ENCODE peak calls at places on chromosome 21, in nine cellular contexts. M, H, R, C, S, O, I, W and U are unnamed samples.
A peak's percentile ranks its signal among the peaks of the same experiment; 100 is the strongest.

GRCh38 chr21:34550400-34550799 is 38.4 kb upstream of the KCNE1 start:
- DNase-seq in M (no peak), H (no peak), R (no peak), C (no peak), S (no peak), O (no peak), I (no peak), W (no peak), U (no peak)

GRCh38 chr21:28959367-28960099 is 33.1 kb downstream of the LTN1 start:
- DNase-seq in M (no peak), H (no peak), R (no peak), C (peak; percentile 2), S (no peak), O (no peak), I (no peak), W (no peak), U (no peak)

GRCh38 chr21:17537299-17537698 is 24.5 kb downstream of the CXADR start:
- DNase-seq in M (no peak), H (no peak), R (no peak), C (no peak), S (no peak), O (no peak), I (no peak), W (no peak), U (no peak)

GRCh38 chr21:28754127-28754611 is 238.5 kb downstream of the LTN1 start:
- DNase-seq in M (peak; percentile 8), H (no peak), R (no peak), C (no peak), S (no peak), O (peak; percentile 27), I (no peak), W (peak; percentile 84), U (no peak)

GRCh38 chr21:35368326-35368725 is 319.2 kb upstream of the RUNX1 start:
- DNase-seq in M (no peak), H (no peak), R (no peak), C (no peak), S (no peak), O (no peak), I (no peak), W (no peak), U (peak; percentile 1)

GRCh38 chr21:26587621-26588260 is 14.7 kb upstream of the CYYR1 start:
- DNase-seq in M (no peak), H (no peak), R (no peak), C (no peak), S (no peak), O (no peak), I (no peak), W (no peak), U (no peak)

GRCh38 chr21:28224191-28224755 is 768.4 kb downstream of the LTN1 start:
- DNase-seq in M (no peak), H (no peak), R (no peak), C (no peak), S (no peak), O (no peak), I (no peak), W (no peak), U (no peak)

GRCh38 chr21:42262826-42263225 is 43.9 kb downstream of the ABCG1 start:
- DNase-seq in M (peak; percentile 36), H (no peak), R (no peak), C (peak; percentile 52), S (peak; percentile 71), O (peak; percentile 31), I (no peak), W (peak; percentile 85), U (no peak)

GRCh38 chr21:38820471-38821239 is 14.9 kb downstream of the ETS2 start:
- DNase-seq in M (peak; percentile 75), H (no peak), R (no peak), C (no peak), S (no peak), O (no peak), I (no peak), W (no peak), U (no peak)

GRCh38 chr21:38819719-38820147 is 14.0 kb downstream of the ETS2 start:
- DNase-seq in M (peak; percentile 68), H (no peak), R (no peak), C (no peak), S (no peak), O (no peak), I (no peak), W (no peak), U (no peak)

GRCh38 chr21:38822754-38823374 is 17.1 kb downstream of the ETS2 start:
- DNase-seq in M (no peak), H (no peak), R (no peak), C (no peak), S (no peak), O (no peak), I (no peak), W (peak; percentile 45), U (no peak)

GRCh38 chr21:38821959-38822682 is 16.4 kb downstream of the ETS2 start:
- DNase-seq in M (no peak), H (no peak), R (no peak), C (no peak), S (no peak), O (no peak), I (no peak), W (no peak), U (no peak)

DNA sequence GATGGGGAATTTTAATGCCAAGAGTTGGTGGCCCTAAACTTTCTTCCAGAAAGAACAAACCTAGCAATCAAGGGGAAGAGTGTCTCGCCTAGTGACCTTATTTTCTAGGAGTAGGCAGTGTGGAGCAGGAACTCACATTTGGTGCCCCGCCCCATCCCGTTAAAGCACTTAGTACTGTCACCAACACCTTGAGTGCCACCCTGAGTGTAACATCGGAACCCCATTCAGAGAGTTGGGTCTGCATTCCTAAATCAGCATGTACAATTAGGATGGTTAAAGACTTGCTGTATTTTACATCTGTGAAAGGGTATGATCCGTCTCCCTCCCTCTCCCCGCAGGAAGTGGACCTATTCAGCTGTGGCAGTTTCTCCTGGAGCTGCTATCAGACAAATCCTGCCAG is 15.5 kb downstream of the ETS2 start:
- DNase-seq in M (peak; percentile 57), H (no peak), R (no peak), C (no peak), S (no peak), O (no peak), I (no peak), W (no peak), U (no peak)
- TF ChIP-seq POLR2A in M (no peak), H (no peak), R (no peak), C (no peak), S (no peak), O (no peak), I (no peak), W (no peak), U (no peak)

GRCh38 chr21:46098303-46099141 is 610 bp downstream of the COL6A2 start:
- DNase-seq in M (peak; percentile 10), H (peak; percentile 26), R (peak; percentile 8), C (no peak), S (peak; percentile 13), O (peak; percentile 49), I (no peak), W (peak; percentile 43), U (no peak)

GRCh38 chr21:46099476-46099875 is 1.6 kb downstream of the COL6A2 start:
- DNase-seq in M (peak; percentile 45), H (peak; percentile 10), R (peak; percentile 21), C (peak; percentile 15), S (peak; percentile 10), O (peak; percentile 56), I (no peak), W (peak; percentile 46), U (no peak)

GRCh38 chr21:46096596-46096981 is 1.3 kb upstream of the COL6A2 start:
- DNase-seq in M (no peak), H (no peak), R (no peak), C (no peak), S (no peak), O (peak; percentile 21), I (no peak), W (peak; percentile 18), U (no peak)

GRCh38 chr21:46096997-46097825 is 701 bp upstream of the COL6A2 start:
- DNase-seq in M (peak; percentile 8), H (no peak), R (peak; percentile 13), C (no peak), S (peak; percentile 8), O (peak; percentile 51), I (no peak), W (peak; percentile 43), U (no peak)

DNA sequence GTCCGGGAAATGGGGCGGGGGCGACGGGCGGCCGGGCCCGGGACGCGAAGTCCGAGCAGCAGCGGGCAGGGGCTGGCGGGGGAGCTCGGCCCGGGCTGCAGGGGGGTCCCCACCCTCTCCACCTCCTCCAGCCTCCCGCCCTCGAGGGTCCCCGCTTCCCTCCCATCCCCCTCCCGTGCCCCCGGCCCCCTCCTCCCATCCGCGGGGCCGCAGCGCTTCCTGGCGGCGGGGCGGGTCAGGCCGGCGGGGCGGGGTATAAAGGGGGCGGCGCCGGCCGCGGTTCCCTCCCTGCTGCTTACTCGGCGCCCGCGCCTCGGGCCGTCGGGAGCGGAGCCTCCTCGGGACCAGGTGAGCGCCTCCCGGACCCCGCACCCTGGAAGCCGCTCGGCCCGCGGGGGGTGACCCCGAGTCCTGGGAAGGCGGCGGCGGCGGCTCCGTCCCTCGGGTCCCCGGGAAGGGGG is at the start of gene COL6A2:
- DNase-seq in M (peak; percentile 52), H (peak; percentile 44), R (peak; percentile 67), C (no peak), S (peak; percentile 28), O (peak; percentile 82), I (no peak), W (peak; percentile 79), U (peak; percentile 11)
- TF ChIP-seq POLR2A in M (peak; percentile 57), H (no peak), R (no peak), C (no peak), S (peak; percentile 23), O (peak; percentile 85), I (no peak), W (peak; percentile 80), U (no peak)

GRCh38 chr21:15064576-15065380 is at the start of gene NRIP1:
- DNase-seq in M (peak; percentile 93), H (peak; percentile 62), R (peak; percentile 90), C (peak; percentile 78), S (peak; percentile 93), O (peak; percentile 92), I (no peak), W (peak; percentile 95), U (peak; percentile 91)

GRCh38 chr21:15063081-15063820 is 1.5 kb downstream of the NRIP1 start:
- DNase-seq in M (no peak), H (no peak), R (peak; percentile 34), C (peak; percentile 29), S (no peak), O (no peak), I (no peak), W (no peak), U (peak; percentile 55)

GRCh38 chr21:15063821-15064575 is 802 bp downstream of the NRIP1 start:
- DNase-seq in M (peak; percentile 41), H (no peak), R (peak; percentile 48), C (no peak), S (peak; percentile 61), O (peak; percentile 44), I (no peak), W (peak; percentile 77), U (peak; percentile 68)

GRCh38 chr21:15066231-15066577 is 1.4 kb upstream of the NRIP1 start:
- DNase-seq in M (no peak), H (no peak), R (no peak), C (no peak), S (no peak), O (no peak), I (no peak), W (no peak), U (no peak)

GRCh38 chr21:15065381-15066230 is 806 bp upstream of the NRIP1 start:
- DNase-seq in M (peak; percentile 80), H (no peak), R (peak; percentile 91), C (peak; percentile 39), S (peak; percentile 80), O (peak; percentile 85), I (no peak), W (peak; percentile 88), U (peak; percentile 87)
- TF ChIP-seq POLR2A in M (peak; percentile 74), H (peak; percentile 43), R (no peak), C (peak; percentile 62), S (peak; percentile 87), O (peak; percentile 77), I (peak; percentile 54), W (peak; percentile 53), U (peak; percentile 80)

GRCh38 chr21:45403825-45404725 is 890 bp upstream of the COL18A1 start:
- DNase-seq in M (peak; percentile 25), H (no peak), R (peak; percentile 51), C (no peak), S (peak; percentile 47), O (peak; percentile 84), I (no peak), W (peak; percentile 76), U (peak; percentile 58)
- TF ChIP-seq POLR2A in M (no peak), H (no peak), R (no peak), C (no peak), S (peak; percentile 26), O (no peak), I (no peak), W (no peak), U (no peak)